ENCODE peak calls at places on chromosomes 2 and 18, in five cellular contexts. U, E, W, M and O are unnamed samples.
A peak's percentile ranks its signal among the peaks of the same experiment; 100 is the strongest.

GRCh38 chr2:231621051-231621879 is 28.6 kb downstream of the TEX44 start:
- DNase-seq in M (peak; percentile 55), W (no peak), E (peak; percentile 48), U (peak; percentile 85), O (peak; percentile 54)

GRCh38 chr2:96538487-96539214 is 2.1 kb downstream of the ARID5A start:
- DNase-seq in U (peak; percentile 80), W (peak; percentile 93), E (peak; percentile 82), M (no peak), O (peak; percentile 85)

GRCh38 chr18:48300463-48300961 is 108.7 kb downstream of the ZBTB7C start:
- DNase-seq in W (no peak), E (no peak), M (peak; percentile 5), U (no peak), O (peak; percentile 42)

GRCh38 chr2:113136828-113137775 is 9.7 kb downstream of the IL1RN start:
- DNase-seq in E (no peak), U (no peak), W (peak; percentile 52), M (peak; percentile 74), O (no peak)

GRCh38 chr2:118013221-118013723 is 598 bp downstream of the CCDC93 start:
- DNase-seq in M (peak; percentile 7), W (peak; percentile 57), U (peak; percentile 19), E (peak; percentile 65), O (peak; percentile 54)

GRCh38 chr2:44705851-44706555 is 235.5 kb upstream of the SIX3 start:
- DNase-seq in M (no peak), U (no peak), W (no peak), E (no peak), O (no peak)

GRCh38 chr2:5691659-5692529 is at the start of gene SOX11:
- DNase-seq in E (peak; percentile 57), W (no peak), U (no peak), M (no peak), O (peak; percentile 54)

GRCh38 chr18:41140506-41140905 is 814.5 kb upstream of the PIK3C3 start:
- DNase-seq in W (no peak), M (no peak), U (no peak), E (no peak), O (no peak)

GRCh38 chr2:175854665-175855064 is 147.4 kb downstream of the LNPK start:
- DNase-seq in W (no peak), M (no peak), E (no peak), U (no peak), O (no peak)

GRCh38 chr2:162524192-162524591 is 180.3 kb downstream of the GCA start:
- DNase-seq in E (no peak), U (no peak), M (peak; percentile 25), W (no peak), O (no peak)

GRCh38 chr2:220224711-220225519 is 597.5 kb downstream of the SLC4A3 start:
- DNase-seq in E (no peak), M (peak; percentile 97), W (no peak), U (no peak), O (no peak)

GRCh38 chr2:235358981-235359471 is 134.8 kb upstream of the AGAP1 start:
- DNase-seq in W (no peak), E (no peak), M (peak; percentile 64), U (no peak), O (no peak)

GRCh38 chr2:85802337-85803103 is 48.7 kb downstream of the ATOH8 start:
- DNase-seq in M (peak; percentile 30), U (peak; percentile 11), E (no peak), W (no peak), O (no peak)

GRCh38 chr2:237980087-237980486 is 13.3 kb downstream of the UBE2F start:
- DNase-seq in W (no peak), E (no peak), U (no peak), M (no peak), O (no peak)

GRCh38 chr2:186748354-186748753 is 54.5 kb downstream of the FAM171B start:
- DNase-seq in U (no peak), E (no peak), W (no peak), M (no peak), O (no peak)

GRCh38 chr2:47360283-47360682 is 42.7 kb upstream of the MSH2 start:
- DNase-seq in U (no peak), M (no peak), E (no peak), W (no peak), O (no peak)

GRCh38 chr18:3869848-3870247 is 419.9 kb downstream of the TGIF1 start:
- DNase-seq in W (no peak), U (no peak), E (no peak), M (peak; percentile 72), O (no peak)

GRCh38 chr2:219632758-219633101 is 5.3 kb downstream of the SLC4A3 start:
- DNase-seq in M (no peak), W (no peak), E (no peak), U (no peak), O (no peak)

GRCh38 chr18:49988101-49988500 is 174.8 kb upstream of the ACAA2 start:
- DNase-seq in E (no peak), W (no peak), M (no peak), U (no peak), O (peak; percentile 25)

GRCh38 chr2:165055081-165055879 is 100.0 kb upstream of the SLC38A11 start:
- DNase-seq in M (no peak), U (no peak), W (no peak), E (no peak), O (no peak)

GRCh38 chr2:233711312-233712008 is 1.2 kb upstream of the UGT1A5 start:
- DNase-seq in M (peak; percentile 86), E (peak; percentile 72), U (peak; percentile 23), W (peak; percentile 73), O (peak; percentile 56)

GRCh38 chr2:168119519-168120141 is 127.8 kb downstream of the STK39 start:
- DNase-seq in E (no peak), U (no peak), W (no peak), M (peak; percentile 77), O (no peak)

GRCh38 chr18:61546598-61546997 is 213.4 kb downstream of the CDH20 start:
- DNase-seq in U (no peak), W (no peak), E (no peak), M (peak; percentile 68), O (no peak)

GRCh38 chr2:6642011-6642410 is 223.7 kb downstream of the CMPK2 start:
- DNase-seq in W (no peak), E (no peak), M (no peak), U (no peak), O (no peak)

GRCh38 chr2:71100195-71100964 is 29.6 kb downstream of the MCEE start:
- DNase-seq in U (no peak), E (peak; percentile 30), W (peak; percentile 60), M (peak; percentile 74), O (peak; percentile 37)

GRCh38 chr2:158325031-158325781 is 131.3 kb downstream of the CCDC148 start:
- DNase-seq in M (peak; percentile 43), U (no peak), W (no peak), E (no peak), O (no peak)

GRCh38 chr2:17518212-17519154 is at the start of gene RAD51AP2:
- DNase-seq in M (no peak), W (no peak), E (peak; percentile 86), U (peak; percentile 90), O (peak; percentile 89)

GRCh38 chr2:177998006-177998405 is 74.6 kb downstream of the PDE11A start:
- DNase-seq in M (no peak), W (no peak), U (no peak), E (no peak), O (no peak)

GRCh38 chr2:238286551-238286950 is 1.9 kb downstream of the PER2 start:
- DNase-seq in U (peak; percentile 70), E (peak; percentile 35), W (peak; percentile 41), M (peak; percentile 73), O (peak; percentile 50)

GRCh38 chr2:238202326-238203103 is 980 bp downstream of the ILKAP start:
- DNase-seq in E (no peak), W (no peak), M (no peak), U (no peak), O (no peak)

GRCh38 chr2:232697807-232698110 is 628 bp downstream of the GIGYF2 start:
- DNase-seq in E (no peak), W (no peak), M (no peak), U (no peak), O (no peak)

GRCh38 chr2:127576433-127577207 is 41.1 kb downstream of the MYO7B start:
- DNase-seq in E (peak; percentile 82), M (peak; percentile 60), W (no peak), U (no peak), O (peak; percentile 83)

GRCh38 chr2:62071760-62072680 is 123.9 kb upstream of the B3GNT2 start:
- DNase-seq in U (no peak), M (no peak), W (no peak), E (no peak), O (no peak)

GRCh38 chr2:76867854-76868253 is 654.3 kb downstream of the LRRTM4 start:
- DNase-seq in E (no peak), M (peak; percentile 4), W (no peak), U (no peak), O (no peak)

GRCh38 chr2:31235504-31235902 is 1.6 kb downstream of the EHD3 start:
- DNase-seq in U (no peak), W (no peak), E (no peak), M (peak; percentile 56), O (no peak)

DNA sequence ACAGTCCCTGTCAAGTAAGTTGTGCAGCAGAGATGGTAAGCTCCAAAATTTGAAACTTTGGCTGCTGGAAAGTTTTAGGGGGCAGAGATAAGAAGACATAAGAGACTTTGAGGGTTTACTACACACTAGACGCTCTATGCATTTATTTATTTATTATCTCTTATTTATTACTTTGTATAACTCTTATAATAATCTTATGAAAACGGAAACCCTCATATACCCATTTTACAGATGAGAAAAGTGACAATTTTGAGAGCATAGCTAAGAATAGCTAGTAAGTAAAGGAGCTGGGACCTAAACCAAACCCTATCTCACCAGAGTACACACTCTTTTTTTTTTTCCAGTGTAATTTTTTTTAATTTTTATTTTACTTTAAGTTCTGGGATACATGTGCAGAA is 112.8 kb upstream of the PKDCC start:
- DNase-seq in M (no peak), U (no peak), W (no peak), E (no peak), O (no peak)
- H3K4me3 ChIP-seq in M (no peak overlapping the region), U (no peak overlapping the region), W (no peak overlapping the region), E (no peak overlapping the region), O (no peak overlapping the region)

GRCh38 chr2:102000813-102001766 is 9.3 kb downstream of the IL1R2 start:
- DNase-seq in E (no peak), W (no peak), U (no peak), M (no peak), O (no peak)

GRCh38 chr2:102000012-102000411 is 8.3 kb downstream of the IL1R2 start:
- DNase-seq in M (no peak), E (no peak), U (no peak), W (no peak), O (no peak)

GRCh38 chr2:101998556-101999121 is 6.9 kb downstream of the IL1R2 start:
- DNase-seq in E (no peak), U (no peak), W (no peak), M (no peak), O (no peak)

GRCh38 chr2:102001767-102002142 is 10.0 kb downstream of the IL1R2 start:
- DNase-seq in E (no peak), U (no peak), W (no peak), M (peak; percentile 71), O (no peak)

GRCh38 chr2:101999122-101999789 is 7.5 kb downstream of the IL1R2 start:
- DNase-seq in U (no peak), E (no peak), M (peak; percentile 83), W (no peak), O (no peak)
- H3K27me3 ChIP-seq in U (no peaks in the 10 kb centered on the region), E (no peaks in the 10 kb centered on the region), M (no peaks in the 10 kb centered on the region), W (no peaks in the 10 kb centered on the region), O (peaks cover 45% of the 10 kb centered on the region)

GRCh38 chr2:170375192-170375591 is 197.2 kb downstream of the MYO3B start:
- DNase-seq in M (peak; percentile 81), U (no peak), W (no peak), E (no peak), O (no peak)
- H3K4me1 ChIP-seq in M (peaks cover 54% of the 10 kb centered on the region), U (no peaks in the 10 kb centered on the region), W (no peaks in the 10 kb centered on the region), E (no peaks in the 10 kb centered on the region), O (no peaks in the 10 kb centered on the region)

GRCh38 chr2:222288590-222289279 is 10.1 kb downstream of the PAX3 start:
- DNase-seq in U (no peak), E (no peak), W (no peak), M (no peak), O (no peak)
- H3K4me3 ChIP-seq in U (no peak overlapping the region), E (no peak overlapping the region), W (no peak overlapping the region), M (no peak overlapping the region), O (no peak overlapping the region)